ENCODE peak calls at places on chromosomes 5 and 9, in seven cellular contexts. X is astrocyte, J is fibroblast of lung, K is PC-9, H is A549, Z is GM23248, N is IMR-90. E is an unnamed sample.

GRCh38 chr5:140131967-140132409 is 6.3 kb downstream of the IGIP start:
- DNase-seq in X (peak), J (peak), K (peak), H (no peak), Z (peak), N (peak), E (no peak)

GRCh38 chr5:61638476-61638875 is 306.4 kb downstream of the ZSWIM6 start:
- DNase-seq in X (no peak), J (no peak), K (no peak), H (no peak), Z (no peak), N (no peak), E (no peak)

GRCh38 chr5:149239917-149240316 is 31.7 kb upstream of the AFAP1L1 start:
- DNase-seq in X (no peak), J (no peak), K (no peak), H (no peak), Z (no peak), N (no peak), E (no peak)

GRCh38 chr5:115489725-115490124 is 54.9 kb downstream of the FEM1C start:
- DNase-seq in X (no peak), J (no peak), K (no peak), H (no peak), Z (no peak), N (no peak), E (no peak)

GRCh38 chr9:129596541-129597328 is 24.2 kb downstream of the C9orf50 start:
- DNase-seq in X (peak), J (peak), K (peak), H (peak), Z (peak), N (peak), E (no peak)

GRCh38 chr9:91555132-91555531 is 131.5 kb upstream of the NFIL3 start:
- DNase-seq in X (peak), J (peak), K (no peak), H (no peak), Z (peak), N (peak), E (no peak)

GRCh38 chr5:154228696-154229095 is 38.2 kb downstream of the GALNT10 start:
- DNase-seq in X (no peak), J (no peak), K (no peak), H (no peak), Z (no peak), N (no peak), E (peak)

GRCh38 chr9:37943329-37944265 is 39.7 kb upstream of the SLC25A51 start:
- DNase-seq in X (peak), J (peak), K (peak), H (no peak), Z (peak), N (peak), E (no peak)

GRCh38 chr9:36833954-36834353 is 200.1 kb downstream of the PAX5 start:
- DNase-seq in X (no peak), J (no peak), K (no peak), H (no peak), Z (no peak), N (no peak), E (no peak)

GRCh38 chr9:121399126-121399882 is 29.3 kb upstream of the STOM start:
- DNase-seq in X (peak), J (peak), K (no peak), H (no peak), Z (peak), N (peak), E (no peak)

GRCh38 chr5:52989025-52989780 is at the start of gene ITGA2:
- DNase-seq in X (no peak), J (peak), K (peak), H (peak), Z (peak), N (peak), E (peak)

GRCh38 chr5:52987711-52988329 is 1.3 kb upstream of the ITGA2 start:
- DNase-seq in X (peak), J (peak), K (peak), H (peak), Z (peak), N (peak), E (no peak)

GRCh38 chr5:52989781-52990530 is 804 bp downstream of the ITGA2 start:
- DNase-seq in X (no peak), J (peak), K (peak), H (peak), Z (peak), N (peak), E (peak)

GRCh38 chr5:52988335-52989024 is 672 bp upstream of the ITGA2 start:
- DNase-seq in X (no peak), J (no peak), K (no peak), H (peak), Z (peak), N (no peak), E (no peak)

DNA sequence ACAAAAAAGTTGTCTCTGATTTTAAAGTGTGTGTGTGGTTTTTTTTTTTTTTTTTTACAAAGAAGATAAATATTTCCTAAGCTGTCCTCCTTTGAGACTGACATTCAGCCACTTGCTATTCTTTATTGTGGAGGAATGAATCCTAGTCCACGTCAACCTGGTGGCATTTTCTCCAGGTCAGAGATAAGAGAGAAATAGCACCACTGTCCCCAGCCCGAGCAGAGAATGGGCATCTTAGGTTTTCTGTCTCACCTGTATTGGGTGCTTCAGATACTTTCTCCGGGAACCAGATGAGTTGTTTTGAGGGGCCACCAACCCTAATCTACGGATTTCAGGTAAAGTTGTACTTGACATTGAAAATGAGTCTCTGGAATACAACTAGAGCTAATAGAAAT is 1.4 kb downstream of the ITGA2 start:
- DNase-seq in X (no peak), J (no peak), K (no peak), H (no peak), Z (no peak), N (no peak), E (no peak)
- H3K4me2 ChIP-seq in X (peak), J (peak), K (peak), H (peak), Z (peak), N (peak), E (no peak)

GRCh38 chr5:168908207-168908606 is 329.0 kb upstream of the PANK3 start:
- DNase-seq in X (peak), J (peak), K (no peak), H (no peak), Z (peak), N (no peak), E (no peak)
- H3K4me2 ChIP-seq in X (peak), J (no peak), K (no peak), H (no peak), Z (no peak), N (no peak), E (no peak)

DNA sequence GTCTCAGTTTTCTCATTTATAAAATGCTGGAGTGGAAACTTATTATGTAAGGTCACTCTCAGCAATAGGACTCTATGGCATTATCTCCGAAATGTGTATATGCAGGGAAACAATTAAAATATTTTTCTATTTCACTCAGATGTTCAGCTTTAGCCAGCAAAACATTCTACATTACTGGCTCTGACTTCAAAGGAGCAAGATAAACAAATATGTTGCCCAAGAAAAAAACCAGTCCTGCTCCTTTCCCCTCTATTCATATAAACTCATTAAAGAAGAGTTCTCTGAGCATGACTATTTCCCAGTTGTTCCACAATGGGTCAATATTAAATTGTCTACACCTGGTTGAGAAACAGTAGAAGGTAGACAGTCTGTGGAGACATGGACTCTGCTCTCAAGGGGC is 155.0 kb downstream of the NPR3 start:
- DNase-seq in X (no peak), J (peak), K (no peak), H (no peak), Z (no peak), N (no peak), E (no peak)
- H3K4me2 ChIP-seq in X (no peak), J (no peak), K (no peak), H (no peak), Z (no peak), N (no peak), E (no peak)

GRCh38 chr5:177469750-177470525 is 3.5 kb downstream of the DBN1 start:
- DNase-seq in X (no peak), J (no peak), K (no peak), H (no peak), Z (no peak), N (no peak), E (no peak)
- H3K4me2 ChIP-seq in X (peak), J (peak), K (no peak), H (no peak), Z (peak), N (peak), E (no peak)

DNA sequence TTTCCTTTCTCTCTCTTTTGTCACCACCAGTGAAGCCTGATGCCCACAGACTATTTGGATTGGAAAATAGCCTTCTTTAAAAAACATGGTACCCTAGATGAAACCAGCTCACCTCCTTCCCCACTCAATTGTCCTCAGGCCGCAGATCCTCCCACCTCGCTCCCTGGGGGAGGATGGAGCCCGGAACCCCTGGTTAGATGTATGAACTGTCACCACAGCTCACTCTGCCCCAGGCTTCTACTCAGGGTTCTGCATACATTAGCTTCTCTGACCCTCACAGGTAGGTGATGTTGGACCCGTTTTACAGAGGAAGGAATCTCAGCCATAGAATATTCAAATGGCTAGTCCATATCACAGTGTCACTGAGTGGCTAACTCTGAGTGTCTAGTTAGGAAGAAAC is 1.8 kb downstream of the MAMDC2 start:
- DNase-seq in X (no peak), J (no peak), K (no peak), H (no peak), Z (no peak), N (no peak), E (no peak)
- H3K4me2 ChIP-seq in X (peak), J (no peak), K (no peak), H (no peak), Z (no peak), N (no peak), E (peak)

GRCh38 chr5:157610990-157611389 is 35.4 kb upstream of the ADAM19 start:
- DNase-seq in X (no peak), J (peak), K (no peak), H (no peak), Z (no peak), N (no peak), E (no peak)

GRCh38 chr5:157613385-157614245 is 38.0 kb upstream of the ADAM19 start:
- DNase-seq in X (no peak), J (peak), K (no peak), H (no peak), Z (no peak), N (no peak), E (no peak)

GRCh38 chr5:157611571-157612067 is 36.0 kb upstream of the ADAM19 start:
- DNase-seq in X (no peak), J (no peak), K (no peak), H (no peak), Z (no peak), N (no peak), E (peak)

GRCh38 chr5:157612581-157612980 is 37.0 kb upstream of the ADAM19 start:
- DNase-seq in X (no peak), J (no peak), K (no peak), H (no peak), Z (no peak), N (no peak), E (no peak)

DNA sequence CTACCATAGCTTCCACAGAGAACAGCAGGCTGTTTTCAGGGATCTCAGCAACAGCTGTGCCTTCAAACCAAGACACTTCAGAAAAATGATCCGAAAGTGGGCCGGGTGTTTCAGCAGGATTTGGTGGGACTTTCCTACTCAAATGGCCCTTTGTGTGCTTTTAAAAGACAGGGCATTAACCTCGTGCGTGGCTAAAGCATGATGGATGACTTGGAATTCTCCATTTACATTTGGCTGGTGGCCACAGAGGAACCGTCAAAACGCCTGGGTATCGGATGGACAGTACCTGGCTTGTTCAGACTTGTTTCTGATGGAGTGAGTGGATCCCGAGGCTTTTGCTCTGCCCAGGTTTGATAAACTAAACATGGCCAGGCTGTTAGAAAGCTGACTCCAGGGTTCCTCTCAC is 36.5 kb upstream of the ADAM19 start:
- DNase-seq in X (peak), J (peak), K (no peak), H (no peak), Z (no peak), N (no peak), E (no peak)
- H3K4me2 ChIP-seq in X (no peak), J (no peak), K (no peak), H (no peak), Z (no peak), N (no peak), E (no peak)

DNA sequence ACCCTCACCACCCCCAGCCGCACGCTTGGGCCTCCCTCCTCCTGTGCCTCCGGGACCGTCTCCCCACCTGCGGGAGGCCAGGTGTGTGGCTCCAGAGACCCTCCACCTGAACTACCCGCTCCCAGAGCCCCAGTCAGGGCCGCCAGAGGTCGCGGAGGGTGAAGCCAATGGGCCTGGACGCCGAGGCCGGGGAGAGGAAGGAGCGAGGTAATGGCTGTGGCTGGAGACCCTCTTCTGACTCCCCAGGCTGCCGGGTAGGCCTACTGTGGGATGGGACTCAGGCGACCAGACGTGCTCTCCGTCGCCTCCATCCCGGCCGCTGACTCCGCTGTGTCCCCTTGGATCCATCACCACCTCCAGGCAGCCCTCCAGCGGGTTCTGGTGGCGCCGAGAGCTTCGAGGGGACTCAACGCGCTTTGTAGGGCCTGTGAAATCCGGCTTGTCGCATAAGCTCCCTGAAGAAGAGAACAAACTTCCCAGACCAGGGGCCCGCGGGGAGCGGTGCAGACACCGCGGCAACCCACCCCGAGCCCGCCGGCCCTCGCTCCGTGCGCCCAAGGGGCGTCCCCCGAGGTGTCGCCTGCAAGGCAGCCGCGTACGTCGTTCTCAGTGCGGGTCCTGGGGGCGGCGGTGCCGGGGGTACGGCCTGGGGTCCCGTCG is 12.6 kb downstream of the IRX2 start:
- DNase-seq in X (no peak), J (no peak), K (no peak), H (no peak), Z (peak), N (no peak), E (no peak)
- H3K4me2 ChIP-seq in X (peak), J (peak), K (no peak), H (peak), Z (peak), N (no peak), E (no peak)